ENCODE peak calls at places on chromosomes 13 and 19, in six cellular contexts. G is LNCaP clone FGC, D is astrocyte of the cerebellum, J is mucosa of descending colon, Y is neuronal stem cell, V is transverse colon. H is an unnamed sample.

GRCh38 chr19:55117063-55117635 is 288 bp downstream of the PPP1R12C start:
- DNase-seq in G (no peak), D (no peak), J (peak; percentile 68), Y (no peak), V (peak; percentile 32), H (no peak)

GRCh38 chr13:76991432-76991795 is 467 bp upstream of the CLN5 start:
- DNase-seq in G (no peak), D (no peak), J (no peak), Y (peak; percentile 4), V (peak; percentile 54), H (no peak)

GRCh38 chr19:7657047-7657779 is 11.6 kb upstream of the RETN start:
- DNase-seq in G (no peak), D (no peak), J (no peak), Y (no peak), V (no peak), H (no peak)

GRCh38 chr13:26853272-26853818 is 92.8 kb upstream of the GPR12 start:
- DNase-seq in G (no peak), D (no peak), J (no peak), Y (no peak), V (no peak), H (no peak)

GRCh38 chr13:31105020-31105800 is 56.5 kb downstream of the HSPH1 start:
- DNase-seq in G (peak; percentile 31), D (no peak), J (no peak), Y (no peak), V (no peak), H (no peak)

GRCh38 chr19:35545001-35545854 is at the start of gene TMEM147:
- DNase-seq in G (peak; percentile 59), D (peak; percentile 42), J (peak; percentile 95), Y (peak; percentile 81), V (peak; percentile 95), H (peak; percentile 89)

GRCh38 chr19:33704271-33704670 is 82.5 kb downstream of the CHST8 start:
- DNase-seq in G (no peak), D (no peak), J (peak; percentile 2), Y (no peak), V (no peak), H (no peak)

GRCh38 chr19:42316223-42317211 is 3.4 kb downstream of the TMEM145 start:
- DNase-seq in G (no peak), D (no peak), J (peak; percentile 56), Y (no peak), V (peak; percentile 42), H (no peak)

GRCh38 chr13:84896128-84896527 is 903.1 kb downstream of the SLITRK6 start:
- DNase-seq in G (peak; percentile 23), D (peak; percentile 58), J (no peak), Y (peak; percentile 55), V (peak; percentile 11), H (peak; percentile 62)

GRCh38 chr13:28136916-28137315 is 1.4 kb upstream of the PAN3 start:
- DNase-seq in G (no peak), D (no peak), J (no peak), Y (no peak), V (no peak), H (no peak)

GRCh38 chr19:35592226-35592625 is 6.3 kb downstream of the PMIS2 start:
- DNase-seq in G (peak; percentile 8), D (no peak), J (no peak), Y (peak; percentile 17), V (no peak), H (no peak)

GRCh38 chr19:3398114-3398899 is 31.9 kb downstream of the NFIC start:
- DNase-seq in G (no peak), D (no peak), J (peak; percentile 72), Y (no peak), V (peak; percentile 67), H (peak; percentile 28)

GRCh38 chr19:30416375-30416774 is 44.2 kb downstream of the ZNF536 start:
- DNase-seq in G (no peak), D (no peak), J (no peak), Y (no peak), V (no peak), H (no peak)

DNA sequence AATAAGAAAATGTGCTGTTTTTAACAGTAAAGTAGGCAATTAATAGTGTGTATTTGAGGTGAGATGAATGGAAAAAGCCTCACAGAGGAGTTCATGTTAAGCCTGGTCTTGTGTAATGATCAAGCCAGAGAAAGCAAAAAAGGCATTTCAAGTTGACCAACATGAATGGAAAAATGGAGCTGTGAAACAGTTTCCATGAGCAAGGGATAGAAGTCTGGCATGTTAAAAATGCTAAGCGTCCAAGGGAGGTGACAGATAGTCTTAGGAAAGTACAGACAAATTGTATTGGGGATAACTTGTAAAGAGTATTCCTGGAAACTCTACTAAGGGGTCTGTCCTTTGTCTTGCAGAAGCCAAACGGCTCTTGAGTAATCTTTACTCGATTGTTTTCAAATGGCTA is 506.8 kb upstream of the ATXN8OS start:
- DNase-seq in G (no peak), D (no peak), J (no peak), Y (no peak), V (no peak), H (no peak)
- H3K4me3 ChIP-seq in G (no peak overlapping the region), D (no peak overlapping the region), J (no peak overlapping the region), Y (no peak overlapping the region), V (no peak overlapping the region), H (no peak overlapping the region)

DNA sequence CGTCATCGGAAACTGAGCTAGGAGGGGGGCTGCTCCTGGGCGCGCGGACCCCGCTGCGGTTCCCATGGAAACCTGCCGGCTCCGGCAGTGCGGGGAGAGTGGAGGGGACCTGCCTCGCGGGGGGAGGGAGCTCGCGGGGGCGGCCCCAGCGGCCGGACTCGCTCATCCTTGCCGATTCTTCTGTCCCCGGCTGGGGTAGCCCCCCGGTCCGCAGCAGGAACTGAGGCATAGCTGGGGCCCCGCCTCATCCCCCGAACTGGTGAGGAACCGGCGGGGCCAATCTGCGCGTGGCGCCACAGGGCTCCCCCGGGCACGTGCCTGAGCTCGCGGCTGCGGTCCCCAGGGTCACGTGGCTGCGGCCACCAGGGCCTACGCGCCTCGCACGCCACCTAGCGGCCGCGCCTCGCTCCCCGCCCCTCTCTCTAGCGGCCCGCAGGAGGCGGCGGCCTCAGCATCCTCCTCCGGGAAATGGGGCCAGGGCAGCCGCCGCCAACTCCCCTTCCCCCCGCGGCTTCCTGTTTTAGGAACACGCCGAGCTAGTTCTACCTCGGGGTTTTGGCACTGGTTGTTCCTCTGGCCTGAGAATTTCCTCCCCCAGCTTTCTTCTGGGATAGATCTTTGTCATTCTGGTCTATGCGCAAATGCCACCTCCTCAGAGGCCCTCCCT is 1.7 kb upstream of the ELAVL3 start:
- DNase-seq in G (peak; percentile 65), D (no peak), J (peak; percentile 87), Y (peak; percentile 67), V (peak; percentile 87), H (peak; percentile 64)
- H3K4me3 ChIP-seq in G (peak overlapping the region; percentile 57), D (peak overlapping the region; percentile 26), J (no peak overlapping the region), Y (peak overlapping the region; percentile 45), V (no peak overlapping the region), H (peak overlapping the region; percentile 26)

GRCh38 chr19:21474671-21475181 is 30.7 kb upstream of the ZNF429 start:
- DNase-seq in G (no peak), D (peak; percentile 5), J (peak; percentile 87), Y (peak; percentile 32), V (peak; percentile 50), H (peak; percentile 65)
- H3K4me3 ChIP-seq in G (no peak overlapping the region), D (peak overlapping the region; percentile 45), J (no peak overlapping the region), Y (peak overlapping the region; percentile 78), V (no peak overlapping the region), H (peak overlapping the region; percentile 49)

DNA sequence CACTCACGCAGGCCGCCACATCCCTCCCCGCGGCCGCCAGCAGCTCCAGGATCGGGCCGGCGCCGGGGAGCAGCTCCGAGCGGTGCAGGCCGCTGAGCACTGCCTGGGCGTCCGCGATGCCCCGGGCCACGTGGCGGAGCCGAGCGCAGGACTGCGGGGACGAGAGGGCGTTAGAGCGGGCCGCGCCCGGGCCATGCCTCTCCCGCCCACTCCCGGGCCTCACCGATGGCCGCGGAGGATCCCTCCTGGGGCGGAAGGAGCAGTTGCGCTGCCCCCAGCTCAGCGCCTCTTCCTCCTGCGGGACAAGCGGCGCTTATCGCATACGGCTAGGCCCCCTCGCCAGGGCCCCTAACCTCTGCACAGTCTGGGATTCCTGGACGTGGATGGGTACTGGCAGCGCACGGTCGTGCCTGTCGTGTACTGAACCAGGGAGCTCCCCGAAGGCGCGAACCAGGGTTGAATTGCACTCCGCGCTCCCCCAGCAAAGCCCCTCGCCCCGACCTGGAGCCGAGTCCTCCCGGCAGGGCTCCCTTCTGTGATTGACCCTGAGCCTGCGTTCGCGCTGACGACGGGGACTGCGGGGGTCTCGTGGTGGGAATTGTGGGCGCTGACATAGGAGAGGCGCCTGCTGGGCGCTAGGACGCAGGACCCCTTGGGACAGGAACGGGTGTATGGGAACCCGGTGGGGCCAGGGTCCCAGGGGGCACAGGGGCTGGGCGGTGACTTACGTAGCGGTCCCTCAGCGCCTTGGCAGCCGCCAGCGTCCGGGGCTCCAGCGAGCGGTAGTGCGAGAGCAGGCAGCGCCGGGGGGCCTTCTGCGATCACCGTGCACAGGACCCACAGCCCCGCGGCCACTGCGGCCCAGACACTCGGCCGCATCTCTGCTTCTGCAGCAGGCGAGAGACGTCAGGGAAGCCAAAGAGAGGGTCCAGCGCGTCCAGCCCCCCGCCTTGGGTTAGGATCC is 673 bp downstream of the IFNL4 start:
- DNase-seq in G (no peak), D (no peak), J (no peak), Y (no peak), V (no peak), H (no peak)
- H3K4me3 ChIP-seq in G (no peak overlapping the region), D (no peak overlapping the region), J (no peak overlapping the region), Y (peak overlapping the region; percentile 6), V (no peak overlapping the region), H (no peak overlapping the region)